ENCODE peak calls at places on chromosomes 6 and 20, in ten cellular contexts. S is NCI-H345; D is HCEC 1CT; B is BE2C; C is EL; P is H9; L is NCI-H1105; J is iPS-NIHi11; H is CD4-positive, alpha-beta T cell; F is CD8-positive, alpha-beta memory T cell. V is an unnamed sample.

GRCh38 chr20:10953437-10953836 is 279.6 kb upstream of the JAG1 start:
- DNase-seq in C (no peak), J (no peak), P (no peak), S (no peak), B (no peak), D (no peak), F (no peak), H (no peak), L (no peak), V (no peak)

GRCh38 chr6:156585859-156586258 is 191.3 kb upstream of the ARID1B start:
- DNase-seq in L (peak; percentile 88), H (no peak), B (peak; percentile 81), C (no peak), S (peak; percentile 90), D (no peak), P (no peak), F (no peak), J (no peak), V (no peak)

GRCh38 chr6:32972353-32973143 is 4.2 kb downstream of the BRD2 start:
- DNase-seq in L (peak; percentile 56), D (no peak), H (peak; percentile 62), P (no peak), F (peak; percentile 71), C (no peak), S (no peak), J (no peak), B (peak; percentile 57), V (no peak)

GRCh38 chr20:50719328-50719727 is 12.1 kb upstream of the PARD6B start:
- DNase-seq in F (no peak), B (no peak), S (no peak), D (no peak), H (no peak), C (no peak), P (no peak), L (no peak), J (no peak), V (no peak)

GRCh38 chr20:47886454-47887041 is 101.3 kb upstream of the SULF2 start:
- DNase-seq in S (no peak), F (no peak), P (no peak), H (no peak), D (no peak), J (no peak), C (no peak), L (no peak), B (no peak), V (no peak)

GRCh38 chr20:7637184-7637583 is 303.1 kb downstream of the HAO1 start:
- DNase-seq in C (no peak), P (no peak), S (no peak), F (no peak), B (no peak), J (no peak), D (no peak), H (no peak), L (no peak), V (no peak)

GRCh38 chr6:145278163-145278807 is 457.0 kb downstream of the EPM2A start:
- DNase-seq in S (no peak), C (peak; percentile 83), J (no peak), P (no peak), B (no peak), F (no peak), L (no peak), D (peak; percentile 53), H (no peak), V (no peak)

GRCh38 chr20:10558635-10559187 is 115.1 kb downstream of the JAG1 start:
- DNase-seq in F (peak; percentile 42), P (no peak), J (no peak), C (peak; percentile 95), B (no peak), L (no peak), S (no peak), H (no peak), D (peak; percentile 96), V (no peak)

GRCh38 chr6:116072368-116072767 is 11.7 kb upstream of the FRK start:
- DNase-seq in F (no peak), C (no peak), B (no peak), D (no peak), P (no peak), L (no peak), J (no peak), H (no peak), S (no peak), V (no peak)

GRCh38 chr6:122817766-122818165 is 28.7 kb downstream of the SMPDL3A start:
- DNase-seq in L (no peak), H (no peak), S (no peak), P (no peak), F (no peak), C (no peak), D (no peak), B (no peak), J (no peak), V (no peak)

GRCh38 chr20:59525500-59526241 is 78.7 kb upstream of the PHACTR3 start:
- DNase-seq in F (no peak), J (peak; percentile 80), B (peak; percentile 80), H (no peak), C (peak; percentile 58), S (peak; percentile 16), P (peak; percentile 84), D (peak; percentile 1), L (peak; percentile 72), V (peak; percentile 76)

GRCh38 chr20:45826381-45827019 is 612 bp downstream of the TNNC2 start:
- DNase-seq in J (no peak), P (no peak), L (no peak), B (no peak), S (no peak), D (no peak), F (no peak), H (no peak), C (peak; percentile 33), V (no peak)

GRCh38 chr20:61600061-61600460 is 348.0 kb downstream of the CDH4 start:
- DNase-seq in C (no peak), P (no peak), H (no peak), B (no peak), D (no peak), L (no peak), S (no peak), F (no peak), J (no peak), V (no peak)

GRCh38 chr6:44100088-44100550 is 27.1 kb downstream of the MRPL14 start:
- DNase-seq in C (peak; percentile 39), F (no peak), J (peak; percentile 59), H (no peak), P (no peak), B (peak; percentile 56), S (no peak), L (no peak), D (peak; percentile 52), V (peak; percentile 30)

GRCh38 chr6:102356170-102356569 is 962.7 kb downstream of the GRIK2 start:
- DNase-seq in S (no peak), D (no peak), J (no peak), F (no peak), H (no peak), P (no peak), L (no peak), C (no peak), B (no peak), V (no peak)

GRCh38 chr6:156309017-156309416 is 468.2 kb upstream of the ARID1B start:
- DNase-seq in S (no peak), J (no peak), P (no peak), C (no peak), H (no peak), D (no peak), L (no peak), B (no peak), F (no peak), V (no peak)

GRCh38 chr20:36491901-36492617 is 49.3 kb upstream of the MYL9 start:
- DNase-seq in S (no peak), P (no peak), L (no peak), C (peak; percentile 67), F (peak; percentile 56), J (no peak), H (peak; percentile 55), D (no peak), B (no peak), V (no peak)

GRCh38 chr20:61719691-61720347 is 345.9 kb downstream of the TAF4 start:
- DNase-seq in S (no peak), F (peak; percentile 66), L (no peak), H (peak; percentile 43), B (no peak), P (no peak), J (no peak), D (no peak), C (no peak), V (no peak)

V was measured in HuH-7.